ENCODE peak calls at places on chromosomes 2 and 18, in four cellular contexts. H is NCI-H2029 treated with DMSO at 0.1 percent for 48 hours; W is stimulated activated CD4-positive, alpha-beta T cell treated with anti-CD3 and anti-CD28 coated beads, Interleukin-4, amount 100 ng/mL, for 4 hours; K is hepatic stellate cell. X is an unnamed sample.

GRCh38 chr18:11500153-11501122 is 109.0 kb upstream of the SLC35G4 start:
- DNase-seq in W (no peak), K (peak), H (no peak), X (no peak)

GRCh38 chr18:58044370-58045264 is 591 bp downstream of the NEDD4L start:
- DNase-seq in H (no peak), K (peak), W (peak), X (peak)

GRCh38 chr2:19714926-19715325 is 186.9 kb downstream of the TTC32 start:
- DNase-seq in K (no peak), W (no peak), H (no peak), X (no peak)

GRCh38 chr2:233147136-233147828 is 87.1 kb downstream of the INPP5D start:
- DNase-seq in W (no peak), K (no peak), H (no peak), X (no peak)

GRCh38 chr18:48616484-48617255 is 77.8 kb downstream of the CTIF start:
- DNase-seq in K (no peak), W (no peak), H (no peak), X (no peak)

GRCh38 chr2:241813080-241813805 is 4.2 kb downstream of the NEU4 start:
- DNase-seq in W (no peak), K (peak), H (no peak), X (peak)

GRCh38 chr2:235008584-235009044 is 56.8 kb downstream of the SH3BP4 start:
- DNase-seq in H (no peak), W (no peak), K (no peak), X (no peak)

GRCh38 chr2:176466918-176467452 is 197.7 kb downstream of the MTX2 start:
- DNase-seq in K (no peak), W (no peak), H (no peak), X (no peak)

GRCh38 chr2:25528173-25528572 is 145.2 kb downstream of the DTNB start:
- DNase-seq in W (no peak), K (peak), H (no peak), X (no peak)

GRCh38 chr2:105744909-105745853 is at the start of gene NCK2:
- DNase-seq in W (no peak), K (peak), H (no peak), X (no peak)

GRCh38 chr2:212344131-212344530 is 194.5 kb downstream of the ERBB4 start:
- DNase-seq in H (no peak), K (no peak), W (no peak), X (no peak)

GRCh38 chr2:55438391-55439100 is 18.9 kb upstream of the CCDC88A start:
- DNase-seq in K (no peak), W (no peak), H (no peak), X (no peak)

GRCh38 chr18:9435041-9435440 is 40.3 kb upstream of the RALBP1 start:
- DNase-seq in H (no peak), W (no peak), K (no peak), X (no peak)

GRCh38 chr18:70135604-70136003 is 69.9 kb downstream of the RTTN start:
- DNase-seq in W (no peak), K (no peak), H (no peak), X (no peak)

GRCh38 chr2:157952548-157952947 is 76.4 kb upstream of the ACVR1 start:
- DNase-seq in H (no peak), K (no peak), W (no peak), X (no peak)

GRCh38 chr2:32718752-32719151 is 90.9 kb downstream of the TTC27 start:
- DNase-seq in W (no peak), H (no peak), K (no peak), X (no peak)

GRCh38 chr2:85504434-85505261 is 34.3 kb upstream of the MAT2A start:
- DNase-seq in K (peak), W (no peak), H (peak), X (peak)

GRCh38 chr2:20675701-20676352 is 8.9 kb downstream of the GDF7 start:
- DNase-seq in W (no peak), H (no peak), K (no peak), X (no peak)

GRCh38 chr2:42903821-42904575 is 111.6 kb upstream of the HAAO start:
- DNase-seq in K (no peak), W (no peak), H (peak), X (no peak)

GRCh38 chr2:56444339-56444738 is 260.5 kb downstream of the CCDC85A start:
- DNase-seq in K (no peak), W (no peak), H (no peak), X (no peak)

GRCh38 chr2:42922790-42923631 is 130.6 kb upstream of the HAAO start:
- DNase-seq in H (no peak), W (no peak), K (peak), X (peak)

GRCh38 chr2:52423111-52423510 is 1344.5 kb upstream of the CHAC2 start:
- DNase-seq in K (no peak), H (no peak), W (no peak), X (no peak)

GRCh38 chr18:51659781-51660180 is 462.3 kb upstream of the MEX3C start:
- DNase-seq in K (no peak), W (no peak), H (no peak), X (no peak)

X was measured in sigmoid colon.